ENCODE peak calls at places on chromosomes 4 and X, in six cellular contexts. One of them, this sample, is unnamed.

GRCh38 chrX:129193357-129193756 is 329.9 kb downstream of the SMARCA1 start:
- DNase-seq in IMR-90: no peak
- DNase-seq in HFFc6: no peak
- DNase-seq in cardiac muscle cell: no peak
- DNase-seq in glutamatergic neuron: no peak
- DNase-seq in GM23338: no peak
- DNase-seq in this sample: no peak

GRCh38 chrX:45771560-45772340 is 571.1 kb upstream of the DIPK2B start:
- DNase-seq in cardiac muscle cell: no peak
- DNase-seq in IMR-90: peak; percentile 80
- DNase-seq in HFFc6: peak; percentile 58
- DNase-seq in glutamatergic neuron: no peak
- DNase-seq in GM23338: no peak
- DNase-seq in this sample: no peak

GRCh38 chr4:120071192-120071795 is 4.6 kb upstream of the MAD2L1 start:
- DNase-seq in cardiac muscle cell: peak; percentile 65
- DNase-seq in GM23338: peak; percentile 64
- DNase-seq in HFFc6: peak; percentile 57
- DNase-seq in IMR-90: peak; percentile 80
- DNase-seq in glutamatergic neuron: peak; percentile 19
- DNase-seq in this sample: peak; percentile 27

GRCh38 chrX:106905064-106905708 is 2.0 kb upstream of the RIPPLY1 start:
- DNase-seq in GM23338: no peak
- DNase-seq in IMR-90: no peak
- DNase-seq in glutamatergic neuron: no peak
- DNase-seq in HFFc6: no peak
- DNase-seq in cardiac muscle cell: no peak
- DNase-seq in this sample: no peak

GRCh38 chr4:149292422-149293055 is 523.1 kb downstream of the IQCM start:
- DNase-seq in glutamatergic neuron: no peak
- DNase-seq in HFFc6: no peak
- DNase-seq in IMR-90: no peak
- DNase-seq in cardiac muscle cell: no peak
- DNase-seq in GM23338: no peak
- DNase-seq in this sample: no peak

GRCh38 chrX:53682885-53683555 is 3.5 kb downstream of the HUWE1 start:
- DNase-seq in IMR-90: peak; percentile 50
- DNase-seq in cardiac muscle cell: peak; percentile 58
- DNase-seq in glutamatergic neuron: peak; percentile 50
- DNase-seq in HFFc6: peak; percentile 50
- DNase-seq in GM23338: peak; percentile 68
- DNase-seq in this sample: peak; percentile 36

GRCh38 chr4:113882668-113883067 is 96.8 kb downstream of the ARSJ start:
- DNase-seq in glutamatergic neuron: no peak
- DNase-seq in GM23338: no peak
- DNase-seq in HFFc6: no peak
- DNase-seq in IMR-90: peak; percentile 49
- DNase-seq in cardiac muscle cell: no peak
- DNase-seq in this sample: no peak

GRCh38 chr4:104457308-104457981 is 37.2 kb downstream of the CXXC4 start:
- DNase-seq in HFFc6: no peak
- DNase-seq in cardiac muscle cell: no peak
- DNase-seq in glutamatergic neuron: no peak
- DNase-seq in IMR-90: no peak
- DNase-seq in GM23338: no peak
- DNase-seq in this sample: no peak

GRCh38 chr4:24143741-24144140 is 253.9 kb upstream of the PPARGC1A start:
- DNase-seq in glutamatergic neuron: no peak
- DNase-seq in cardiac muscle cell: no peak
- DNase-seq in HFFc6: no peak
- DNase-seq in IMR-90: no peak
- DNase-seq in GM23338: no peak
- DNase-seq in this sample: no peak

GRCh38 chr4:74796631-74797030 is 2.3 kb upstream of the BTC start:
- DNase-seq in GM23338: no peak
- DNase-seq in glutamatergic neuron: no peak
- DNase-seq in HFFc6: no peak
- DNase-seq in cardiac muscle cell: no peak
- DNase-seq in IMR-90: no peak
- DNase-seq in this sample: no peak

GRCh38 chr4:74794341-74794801 is at the start of gene BTC:
- DNase-seq in cardiac muscle cell: peak; percentile 21
- DNase-seq in glutamatergic neuron: peak; percentile 33
- DNase-seq in IMR-90: no peak
- DNase-seq in HFFc6: no peak
- DNase-seq in GM23338: peak; percentile 69
- DNase-seq in this sample: peak; percentile 29

GRCh38 chr4:74789518-74789917 is 4.8 kb downstream of the BTC start:
- DNase-seq in IMR-90: no peak
- DNase-seq in cardiac muscle cell: no peak
- DNase-seq in glutamatergic neuron: no peak
- DNase-seq in GM23338: no peak
- DNase-seq in HFFc6: no peak
- DNase-seq in this sample: no peak

GRCh38 chr4:74790652-74791051 is 3.7 kb downstream of the BTC start:
- DNase-seq in glutamatergic neuron: no peak
- DNase-seq in IMR-90: no peak
- DNase-seq in HFFc6: no peak
- DNase-seq in GM23338: no peak
- DNase-seq in cardiac muscle cell: no peak
- DNase-seq in this sample: no peak

GRCh38 chr4:74793757-74794340 is 474 bp downstream of the BTC start:
- DNase-seq in HFFc6: no peak
- DNase-seq in GM23338: peak; percentile 91
- DNase-seq in glutamatergic neuron: peak; percentile 68
- DNase-seq in cardiac muscle cell: peak; percentile 65
- DNase-seq in IMR-90: no peak
- DNase-seq in this sample: peak; percentile 68
- TF ChIP-seq CTCF in HFFc6: no peak
- TF ChIP-seq CTCF in GM23338: peak; percentile 71
- TF ChIP-seq CTCF in glutamatergic neuron: no peak
- TF ChIP-seq CTCF in cardiac muscle cell: peak; percentile 52
- TF ChIP-seq CTCF in IMR-90: peak; percentile 10
- TF ChIP-seq CTCF in this sample: peak; percentile 31

GRCh38 chrX:40867352-40867751 is 132.0 kb upstream of the MED14 start:
- DNase-seq in IMR-90: peak; percentile 39
- DNase-seq in glutamatergic neuron: no peak
- DNase-seq in GM23338: no peak
- DNase-seq in HFFc6: no peak
- DNase-seq in cardiac muscle cell: peak; percentile 34
- DNase-seq in this sample: no peak

GRCh38 chrX:40866878-40867277 is 131.5 kb upstream of the MED14 start:
- DNase-seq in cardiac muscle cell: no peak
- DNase-seq in IMR-90: no peak
- DNase-seq in glutamatergic neuron: no peak
- DNase-seq in GM23338: no peak
- DNase-seq in HFFc6: peak; percentile 12
- DNase-seq in this sample: no peak

GRCh38 chrX:40868868-40869267 is 133.5 kb upstream of the MED14 start:
- DNase-seq in HFFc6: no peak
- DNase-seq in glutamatergic neuron: no peak
- DNase-seq in IMR-90: no peak
- DNase-seq in GM23338: no peak
- DNase-seq in cardiac muscle cell: no peak
- DNase-seq in this sample: no peak

DNA sequence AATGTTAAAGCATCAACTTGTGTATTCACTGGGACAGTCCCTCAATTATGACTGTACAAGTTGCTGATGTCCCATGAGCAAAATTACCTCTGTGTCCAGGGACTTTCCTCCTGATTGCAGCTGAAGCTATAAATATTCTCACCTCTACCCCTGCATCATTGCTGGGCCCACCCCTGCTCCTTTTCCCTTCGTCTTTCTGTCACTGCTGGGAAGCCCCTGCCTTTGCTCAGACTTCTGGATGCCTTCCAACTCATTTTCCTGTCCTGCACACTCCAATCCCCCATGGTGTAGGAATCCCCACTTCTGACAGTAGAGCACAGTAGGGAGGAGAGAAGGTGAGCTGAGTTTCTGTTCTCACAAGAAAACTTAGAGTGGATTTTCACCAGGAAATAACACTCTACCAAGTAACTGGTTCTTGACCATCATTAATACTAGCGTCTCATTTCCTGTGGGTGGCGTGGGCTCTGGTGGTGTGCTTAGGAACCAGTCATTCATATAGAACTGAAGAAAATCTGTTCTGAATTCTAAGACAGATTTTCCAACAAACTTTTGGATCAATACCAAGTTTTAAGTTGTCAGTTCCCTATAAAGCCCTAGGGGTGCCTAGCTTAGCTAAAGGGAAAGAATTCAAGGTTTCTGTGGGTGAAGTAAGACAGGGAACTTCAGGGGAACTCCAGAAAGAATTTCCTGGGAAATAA is 136.2 kb upstream of the MED14 start:
- DNase-seq in IMR-90: peak; percentile 37
- DNase-seq in cardiac muscle cell: peak; percentile 13
- DNase-seq in HFFc6: no peak
- DNase-seq in GM23338: no peak
- DNase-seq in glutamatergic neuron: no peak
- DNase-seq in this sample: no peak
- TF ChIP-seq CTCF in IMR-90: peak; percentile 11
- TF ChIP-seq CTCF in cardiac muscle cell: peak; percentile 14
- TF ChIP-seq CTCF in HFFc6: peak; percentile 26
- TF ChIP-seq CTCF in GM23338: no peak
- TF ChIP-seq CTCF in glutamatergic neuron: no peak
- TF ChIP-seq CTCF in this sample: no peak

GRCh38 chr4:122205687-122206086 is 53.6 kb downstream of the BLTP1 start:
- DNase-seq in cardiac muscle cell: no peak
- DNase-seq in HFFc6: no peak
- DNase-seq in glutamatergic neuron: no peak
- DNase-seq in GM23338: no peak
- DNase-seq in IMR-90: no peak
- DNase-seq in this sample: no peak
- TF ChIP-seq CTCF in cardiac muscle cell: no peak
- TF ChIP-seq CTCF in HFFc6: no peak
- TF ChIP-seq CTCF in glutamatergic neuron: no peak
- TF ChIP-seq CTCF in GM23338: no peak
- TF ChIP-seq CTCF in IMR-90: no peak
- TF ChIP-seq CTCF in this sample: no peak

GRCh38 chrX:3960952-3961351 is 247.5 kb upstream of the PRKX start:
- DNase-seq in glutamatergic neuron: no peak
- DNase-seq in cardiac muscle cell: no peak
- DNase-seq in HFFc6: no peak
- DNase-seq in IMR-90: no peak
- DNase-seq in GM23338: no peak
- DNase-seq in this sample: no peak

GRCh38 chrX:3963980-3964379 is 250.5 kb upstream of the PRKX start:
- DNase-seq in cardiac muscle cell: no peak
- DNase-seq in glutamatergic neuron: no peak
- DNase-seq in HFFc6: no peak
- DNase-seq in GM23338: no peak
- DNase-seq in IMR-90: no peak
- DNase-seq in this sample: no peak

GRCh38 chrX:3962511-3963350 is 249.3 kb upstream of the PRKX start:
- DNase-seq in IMR-90: peak; percentile 16
- DNase-seq in glutamatergic neuron: no peak
- DNase-seq in GM23338: peak; percentile 62
- DNase-seq in HFFc6: no peak
- DNase-seq in cardiac muscle cell: peak; percentile 45
- DNase-seq in this sample: peak; percentile 31
- TF ChIP-seq CTCF in IMR-90: peak; percentile 59
- TF ChIP-seq CTCF in glutamatergic neuron: peak; percentile 39
- TF ChIP-seq CTCF in GM23338: peak; percentile 58
- TF ChIP-seq CTCF in HFFc6: peak; percentile 74
- TF ChIP-seq CTCF in cardiac muscle cell: peak; percentile 49
- TF ChIP-seq CTCF in this sample: peak; percentile 72

GRCh38 chr4:27350161-27350560 is 489.5 kb downstream of the STIM2 start:
- DNase-seq in HFFc6: peak; percentile 4
- DNase-seq in glutamatergic neuron: no peak
- DNase-seq in IMR-90: no peak
- DNase-seq in cardiac muscle cell: no peak
- DNase-seq in GM23338: no peak
- DNase-seq in this sample: no peak
- TF ChIP-seq CTCF in HFFc6: no peak
- TF ChIP-seq CTCF in glutamatergic neuron: no peak
- TF ChIP-seq CTCF in IMR-90: no peak
- TF ChIP-seq CTCF in cardiac muscle cell: no peak
- TF ChIP-seq CTCF in GM23338: no peak
- TF ChIP-seq CTCF in this sample: no peak

DNA sequence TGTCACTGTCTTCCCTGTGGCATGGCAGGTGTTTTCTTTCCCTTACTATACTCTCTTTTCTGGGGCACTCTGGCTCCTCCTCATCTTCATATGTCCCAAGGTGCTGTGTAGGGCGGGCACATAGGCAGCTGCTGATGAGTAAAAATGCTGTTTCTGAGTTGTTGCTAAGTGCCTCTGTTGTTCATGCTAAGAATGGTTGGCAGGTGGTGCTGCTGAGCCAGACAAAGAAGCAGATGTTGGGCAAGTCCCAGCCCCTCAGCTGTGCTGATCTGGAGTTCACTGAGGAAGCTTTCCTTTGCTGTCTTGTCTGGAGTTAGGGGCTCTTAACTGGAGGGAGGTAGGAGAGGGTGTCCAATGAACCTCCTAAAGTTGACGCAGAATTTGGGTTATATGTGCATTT is 40.6 kb downstream of the HADH start:
- DNase-seq in cardiac muscle cell: peak; percentile 60
- DNase-seq in IMR-90: peak; percentile 76
- DNase-seq in GM23338: peak; percentile 68
- DNase-seq in glutamatergic neuron: peak; percentile 60
- DNase-seq in HFFc6: peak; percentile 64
- DNase-seq in this sample: peak; percentile 44
- TF ChIP-seq CTCF in cardiac muscle cell: peak; percentile 66
- TF ChIP-seq CTCF in IMR-90: peak; percentile 71
- TF ChIP-seq CTCF in GM23338: peak; percentile 51
- TF ChIP-seq CTCF in glutamatergic neuron: peak; percentile 17
- TF ChIP-seq CTCF in HFFc6: peak; percentile 69
- TF ChIP-seq CTCF in this sample: peak; percentile 51

This sample was measured in nephron progenitor cell.